ENCODE peak calls at places on chromosomes 3 and 15, in eight cellular contexts. One of them, this sample, is unnamed.

GRCh38 chr3:158140396-158140795 is 30.5 kb downstream of the RSRC1 start:
- DNase-seq in OCI-LY7: no peak
- DNase-seq in MM.1S: no peak
- DNase-seq in hepatocyte: no peak
- DNase-seq in mesenchymal stem cell: no peak
- DNase-seq in GM12878: no peak
- DNase-seq in fibroblast of lung: no peak
- DNase-seq in GM23248: no peak
- DNase-seq in this sample: peak

GRCh38 chr3:141308588-141309218 is 59.6 kb upstream of the ZBTB38 start:
- DNase-seq in GM23248: peak
- DNase-seq in hepatocyte: peak
- DNase-seq in OCI-LY7: no peak
- DNase-seq in mesenchymal stem cell: peak
- DNase-seq in fibroblast of lung: peak
- DNase-seq in MM.1S: no peak
- DNase-seq in GM12878: no peak
- DNase-seq in this sample: peak

GRCh38 chr15:22873204-22873701 is 34.8 kb downstream of the NIPA2 start:
- DNase-seq in fibroblast of lung: peak
- DNase-seq in GM12878: no peak
- DNase-seq in GM23248: peak
- DNase-seq in MM.1S: no peak
- DNase-seq in mesenchymal stem cell: peak
- DNase-seq in OCI-LY7: no peak
- DNase-seq in hepatocyte: peak
- DNase-seq in this sample: peak

GRCh38 chr3:120144267-120144666 is 50.0 kb upstream of the GSK3B start:
- DNase-seq in OCI-LY7: no peak
- DNase-seq in GM12878: no peak
- DNase-seq in fibroblast of lung: peak
- DNase-seq in mesenchymal stem cell: no peak
- DNase-seq in hepatocyte: peak
- DNase-seq in GM23248: no peak
- DNase-seq in MM.1S: no peak
- DNase-seq in this sample: peak

GRCh38 chr3:29696311-29696710 is 415.4 kb downstream of the RBMS3 start:
- DNase-seq in GM12878: no peak
- DNase-seq in fibroblast of lung: peak
- DNase-seq in MM.1S: no peak
- DNase-seq in hepatocyte: no peak
- DNase-seq in mesenchymal stem cell: no peak
- DNase-seq in OCI-LY7: no peak
- DNase-seq in GM23248: peak
- DNase-seq in this sample: no peak

GRCh38 chr15:27545494-27546255 is 553.4 kb downstream of the OCA2 start:
- DNase-seq in OCI-LY7: no peak
- DNase-seq in mesenchymal stem cell: no peak
- DNase-seq in MM.1S: no peak
- DNase-seq in GM23248: peak
- DNase-seq in fibroblast of lung: peak
- DNase-seq in GM12878: no peak
- DNase-seq in hepatocyte: no peak
- DNase-seq in this sample: no peak

GRCh38 chr3:184590795-184591194 is 29.2 kb downstream of the EPHB3 start:
- DNase-seq in GM12878: no peak
- DNase-seq in hepatocyte: no peak
- DNase-seq in GM23248: no peak
- DNase-seq in OCI-LY7: no peak
- DNase-seq in MM.1S: no peak
- DNase-seq in mesenchymal stem cell: no peak
- DNase-seq in fibroblast of lung: peak
- DNase-seq in this sample: no peak

GRCh38 chr3:2839886-2840285 is 270.3 kb downstream of the IL5RA start:
- DNase-seq in GM12878: no peak
- DNase-seq in MM.1S: no peak
- DNase-seq in fibroblast of lung: peak
- DNase-seq in GM23248: no peak
- DNase-seq in hepatocyte: no peak
- DNase-seq in OCI-LY7: no peak
- DNase-seq in mesenchymal stem cell: peak
- DNase-seq in this sample: peak

GRCh38 chr3:138470687-138471086 is 36.3 kb downstream of the ESYT3 start:
- DNase-seq in hepatocyte: no peak
- DNase-seq in OCI-LY7: no peak
- DNase-seq in GM23248: no peak
- DNase-seq in MM.1S: no peak
- DNase-seq in fibroblast of lung: no peak
- DNase-seq in mesenchymal stem cell: no peak
- DNase-seq in GM12878: no peak
- DNase-seq in this sample: no peak

GRCh38 chr3:156250550-156250949 is 130.2 kb downstream of the KCNAB1 start:
- DNase-seq in OCI-LY7: no peak
- DNase-seq in mesenchymal stem cell: no peak
- DNase-seq in GM12878: no peak
- DNase-seq in MM.1S: no peak
- DNase-seq in GM23248: no peak
- DNase-seq in fibroblast of lung: no peak
- DNase-seq in hepatocyte: no peak
- DNase-seq in this sample: no peak

DNA sequence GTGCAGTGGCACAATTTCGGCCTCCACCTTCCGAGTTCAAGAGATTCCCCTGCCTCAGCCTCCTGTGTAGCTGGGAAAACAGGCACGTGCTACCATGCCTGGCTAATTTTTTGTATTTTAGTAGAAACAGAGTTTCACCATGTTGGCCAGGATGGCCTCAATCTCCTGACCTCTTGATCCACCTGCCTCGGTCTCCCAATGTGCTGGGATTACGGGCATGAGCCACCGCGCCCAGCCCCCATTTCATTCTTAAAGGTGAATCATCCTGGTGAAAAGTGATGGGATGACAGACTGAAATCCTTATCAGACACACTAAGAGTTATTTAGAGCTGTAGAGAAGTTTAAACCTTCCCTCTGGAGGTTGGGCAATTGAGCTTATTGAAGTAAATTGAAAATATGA is 24.1 kb upstream of the SERPINI2 start:
- DNase-seq in fibroblast of lung: no peak
- DNase-seq in hepatocyte: no peak
- DNase-seq in GM23248: no peak
- DNase-seq in OCI-LY7: no peak
- DNase-seq in GM12878: no peak
- DNase-seq in mesenchymal stem cell: no peak
- DNase-seq in MM.1S: no peak
- DNase-seq in this sample: no peak
- H3K27ac ChIP-seq in fibroblast of lung: no peak
- H3K27ac ChIP-seq in hepatocyte: no peak
- H3K27ac ChIP-seq in GM23248: no peak
- H3K27ac ChIP-seq in OCI-LY7: no peak
- H3K27ac ChIP-seq in GM12878: no peak
- H3K27ac ChIP-seq in mesenchymal stem cell: no peak
- H3K27ac ChIP-seq in MM.1S: no peak
- H3K27ac ChIP-seq in this sample: no peak

DNA sequence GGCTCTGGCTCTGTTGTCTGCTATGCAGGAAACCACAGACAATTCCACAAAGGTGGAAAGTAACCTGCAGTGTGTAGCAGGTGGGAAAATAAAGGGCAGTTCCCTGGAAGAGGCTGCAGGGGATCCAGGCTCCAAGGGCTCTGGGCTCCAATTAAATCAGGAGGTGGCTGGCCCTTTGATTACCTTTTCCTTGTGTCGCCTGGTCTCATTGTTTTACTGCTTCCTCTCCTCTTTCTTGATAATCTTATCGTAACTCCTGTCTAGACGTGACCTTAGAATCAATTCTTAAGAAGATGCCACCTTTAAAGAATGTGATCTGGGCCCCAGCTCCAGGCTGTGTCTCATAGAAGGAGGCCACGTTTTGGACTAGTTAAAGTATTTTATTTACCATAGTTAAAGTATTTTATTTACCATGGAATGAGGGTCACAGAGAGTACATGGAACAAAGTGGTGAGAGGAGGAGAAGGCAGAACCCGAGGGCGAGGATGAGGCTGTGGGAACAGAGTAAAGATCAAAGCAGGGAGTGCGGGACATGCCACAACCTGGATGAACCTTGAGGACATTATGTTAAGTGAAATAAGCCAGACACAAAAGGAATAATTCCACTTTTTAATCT is 237.5 kb upstream of the STT3B start:
- DNase-seq in hepatocyte: no peak
- DNase-seq in OCI-LY7: no peak
- DNase-seq in GM23248: no peak
- DNase-seq in MM.1S: no peak
- DNase-seq in fibroblast of lung: no peak
- DNase-seq in mesenchymal stem cell: no peak
- DNase-seq in GM12878: no peak
- DNase-seq in this sample: no peak
- H3K4me2 ChIP-seq in hepatocyte: no peak
- H3K4me2 ChIP-seq in OCI-LY7: no peak
- H3K4me2 ChIP-seq in GM23248: no peak
- H3K4me2 ChIP-seq in MM.1S: no peak
- H3K4me2 ChIP-seq in fibroblast of lung: no peak
- H3K4me2 ChIP-seq in mesenchymal stem cell: no peak
- H3K4me2 ChIP-seq in GM12878: no peak
- H3K4me2 ChIP-seq in this sample: no peak

DNA sequence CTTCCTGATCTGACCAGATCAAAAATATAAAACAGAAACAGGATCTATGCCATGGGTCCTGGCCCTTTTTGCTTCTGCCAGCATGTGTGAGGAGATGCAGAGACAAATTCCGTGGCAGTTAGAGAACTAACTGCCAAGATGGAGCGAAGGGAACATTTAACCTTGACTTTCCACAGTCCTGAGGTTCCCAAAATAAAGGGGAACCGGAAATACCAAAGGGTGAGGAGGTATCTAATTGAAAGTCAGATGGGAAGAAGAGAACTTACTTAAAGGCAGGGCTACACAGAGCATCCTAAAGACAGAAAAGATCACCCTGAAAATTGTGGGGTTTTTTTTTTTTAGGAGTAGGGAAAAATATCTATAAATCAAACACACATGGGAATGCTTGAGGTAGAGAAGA is at the start of gene TMEM202:
- DNase-seq in MM.1S: no peak
- DNase-seq in fibroblast of lung: no peak
- DNase-seq in GM23248: no peak
- DNase-seq in OCI-LY7: no peak
- DNase-seq in hepatocyte: no peak
- DNase-seq in mesenchymal stem cell: no peak
- DNase-seq in GM12878: no peak
- DNase-seq in this sample: no peak
- H2AFZ ChIP-seq in MM.1S: no peak
- H2AFZ ChIP-seq in fibroblast of lung: no peak
- H2AFZ ChIP-seq in GM23248: no peak
- H2AFZ ChIP-seq in OCI-LY7: no peak
- H2AFZ ChIP-seq in hepatocyte: no peak
- H2AFZ ChIP-seq in mesenchymal stem cell: no peak
- H2AFZ ChIP-seq in GM12878: no peak
- H2AFZ ChIP-seq in this sample: no peak

DNA sequence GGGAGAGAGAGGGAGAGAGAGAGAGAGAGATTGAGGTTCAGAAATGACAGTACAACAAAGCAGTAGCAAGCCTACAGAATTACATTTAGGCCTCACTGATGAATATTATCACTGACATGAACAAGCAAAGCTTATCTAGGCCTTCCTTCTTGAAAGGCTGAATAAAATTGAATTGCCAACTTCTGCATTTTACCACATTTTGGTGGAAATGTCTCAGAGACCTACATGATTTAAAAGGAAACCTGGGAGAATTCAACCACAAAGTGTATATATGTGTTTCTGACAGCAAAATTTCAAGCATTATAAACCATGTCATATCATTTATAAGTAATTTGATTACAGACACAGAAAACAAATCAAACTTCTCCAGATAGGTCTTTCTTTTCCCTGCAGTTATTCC is 530.8 kb downstream of the SOX2 start:
- DNase-seq in hepatocyte: no peak
- DNase-seq in MM.1S: no peak
- DNase-seq in GM12878: no peak
- DNase-seq in GM23248: no peak
- DNase-seq in fibroblast of lung: no peak
- DNase-seq in mesenchymal stem cell: no peak
- DNase-seq in OCI-LY7: no peak
- DNase-seq in this sample: no peak
- H3K27ac ChIP-seq in hepatocyte: peak
- H3K27ac ChIP-seq in MM.1S: no peak
- H3K27ac ChIP-seq in GM12878: no peak
- H3K27ac ChIP-seq in GM23248: no peak
- H3K27ac ChIP-seq in fibroblast of lung: no peak
- H3K27ac ChIP-seq in mesenchymal stem cell: no peak
- H3K27ac ChIP-seq in OCI-LY7: no peak
- H3K27ac ChIP-seq in this sample: no peak

GRCh38 chr3:114408763-114409162 is 114.9 kb downstream of the TIGIT start:
- DNase-seq in MM.1S: no peak
- DNase-seq in GM23248: peak
- DNase-seq in hepatocyte: no peak
- DNase-seq in mesenchymal stem cell: no peak
- DNase-seq in fibroblast of lung: peak
- DNase-seq in GM12878: no peak
- DNase-seq in OCI-LY7: no peak
- DNase-seq in this sample: no peak
- H3K4me2 ChIP-seq in MM.1S: no peak
- H3K4me2 ChIP-seq in GM23248: peak
- H3K4me2 ChIP-seq in hepatocyte: peak
- H3K4me2 ChIP-seq in mesenchymal stem cell: no peak
- H3K4me2 ChIP-seq in fibroblast of lung: peak
- H3K4me2 ChIP-seq in GM12878: no peak
- H3K4me2 ChIP-seq in OCI-LY7: no peak
- H3K4me2 ChIP-seq in this sample: no peak